ENCODE peak calls at places on chromosomes 6 and 20, in five cellular contexts. One of them, this sample, is unnamed.

GRCh38 chr6:105983763-105984162 is 102.4 kb upstream of the PRDM1 start:
- DNase-seq in osteocyte: no peak
- DNase-seq in IMR-90: no peak
- DNase-seq in AG04449: no peak
- DNase-seq in CD4-positive, alpha-beta T cell: no peak
- DNase-seq in this sample: no peak

GRCh38 chr6:110255356-110255755 is 75.1 kb downstream of the CDC40 start:
- DNase-seq in osteocyte: no peak
- DNase-seq in IMR-90: peak; percentile 37
- DNase-seq in AG04449: no peak
- DNase-seq in CD4-positive, alpha-beta T cell: no peak
- DNase-seq in this sample: no peak

GRCh38 chr20:51554538-51555165 is 12.1 kb upstream of the NFATC2 start:
- DNase-seq in osteocyte: no peak
- DNase-seq in IMR-90: peak; percentile 78
- DNase-seq in AG04449: peak; percentile 41
- DNase-seq in CD4-positive, alpha-beta T cell: no peak
- DNase-seq in this sample: no peak

GRCh38 chr6:100260584-100260983 is 204.1 kb downstream of the SIM1 start:
- DNase-seq in osteocyte: no peak
- DNase-seq in IMR-90: peak; percentile 6
- DNase-seq in AG04449: no peak
- DNase-seq in CD4-positive, alpha-beta T cell: no peak
- DNase-seq in this sample: no peak

GRCh38 chr6:154932562-154933027 is 62.5 kb upstream of the TIAM2 start:
- DNase-seq in osteocyte: no peak
- DNase-seq in IMR-90: peak; percentile 78
- DNase-seq in AG04449: peak; percentile 37
- DNase-seq in CD4-positive, alpha-beta T cell: no peak
- DNase-seq in this sample: no peak

GRCh38 chr6:44265843-44266233 is 487 bp upstream of the NFKBIE start:
- DNase-seq in osteocyte: no peak
- DNase-seq in IMR-90: no peak
- DNase-seq in AG04449: no peak
- DNase-seq in CD4-positive, alpha-beta T cell: no peak
- DNase-seq in this sample: no peak

GRCh38 chr20:13856356-13856755 is 71.5 kb downstream of the NDUFAF5 start:
- DNase-seq in osteocyte: no peak
- DNase-seq in IMR-90: no peak
- DNase-seq in AG04449: no peak
- DNase-seq in CD4-positive, alpha-beta T cell: no peak
- DNase-seq in this sample: no peak

GRCh38 chr20:11247059-11247630 is 573.3 kb upstream of the JAG1 start:
- DNase-seq in osteocyte: no peak
- DNase-seq in IMR-90: no peak
- DNase-seq in AG04449: no peak
- DNase-seq in CD4-positive, alpha-beta T cell: no peak
- DNase-seq in this sample: no peak

GRCh38 chr6:94127716-94128115 is 708.4 kb upstream of the EPHA7 start:
- DNase-seq in osteocyte: no peak
- DNase-seq in IMR-90: no peak
- DNase-seq in AG04449: no peak
- DNase-seq in CD4-positive, alpha-beta T cell: no peak
- DNase-seq in this sample: no peak

GRCh38 chr20:21214431-21214830 is 88.5 kb downstream of the KIZ start:
- DNase-seq in osteocyte: no peak
- DNase-seq in IMR-90: peak; percentile 9
- DNase-seq in AG04449: no peak
- DNase-seq in CD4-positive, alpha-beta T cell: no peak
- DNase-seq in this sample: no peak

GRCh38 chr6:11609324-11610071 is 71.9 kb downstream of the TMEM170B start:
- DNase-seq in osteocyte: peak; percentile 89
- DNase-seq in IMR-90: peak; percentile 85
- DNase-seq in AG04449: peak; percentile 84
- DNase-seq in CD4-positive, alpha-beta T cell: no peak
- DNase-seq in this sample: no peak

GRCh38 chr6:36373368-36374009 is 14.0 kb downstream of the ETV7 start:
- DNase-seq in osteocyte: no peak
- DNase-seq in IMR-90: no peak
- DNase-seq in AG04449: no peak
- DNase-seq in CD4-positive, alpha-beta T cell: no peak
- DNase-seq in this sample: no peak
- TF ChIP-seq CTCF in osteocyte: no peak
- TF ChIP-seq CTCF in IMR-90: no peak
- TF ChIP-seq CTCF in AG04449: no peak
- TF ChIP-seq CTCF in CD4-positive, alpha-beta T cell: no peak
- TF ChIP-seq CTCF in this sample: no peak

GRCh38 chr20:53622247-53623114 is 28.8 kb upstream of the ZNF217 start:
- DNase-seq in osteocyte: no peak
- DNase-seq in IMR-90: no peak
- DNase-seq in AG04449: no peak
- DNase-seq in CD4-positive, alpha-beta T cell: no peak
- DNase-seq in this sample: no peak

GRCh38 chr20:53623454-53624206 is 30.0 kb upstream of the ZNF217 start:
- DNase-seq in osteocyte: no peak
- DNase-seq in IMR-90: peak; percentile 77
- DNase-seq in AG04449: no peak
- DNase-seq in CD4-positive, alpha-beta T cell: peak; percentile 24
- DNase-seq in this sample: peak; percentile 87

GRCh38 chr20:53617791-53618489 is 24.3 kb upstream of the ZNF217 start:
- DNase-seq in osteocyte: no peak
- DNase-seq in IMR-90: no peak
- DNase-seq in AG04449: no peak
- DNase-seq in CD4-positive, alpha-beta T cell: no peak
- DNase-seq in this sample: no peak

GRCh38 chr20:53623127-53623453 is 29.5 kb upstream of the ZNF217 start:
- DNase-seq in osteocyte: no peak
- DNase-seq in IMR-90: no peak
- DNase-seq in AG04449: no peak
- DNase-seq in CD4-positive, alpha-beta T cell: no peak
- DNase-seq in this sample: no peak

GRCh38 chr20:53621482-53622246 is 28.0 kb upstream of the ZNF217 start:
- DNase-seq in osteocyte: no peak
- DNase-seq in IMR-90: peak; percentile 82
- DNase-seq in AG04449: no peak
- DNase-seq in CD4-positive, alpha-beta T cell: no peak
- DNase-seq in this sample: peak; percentile 92
- TF ChIP-seq CTCF in osteocyte: no peak
- TF ChIP-seq CTCF in IMR-90: no peak
- TF ChIP-seq CTCF in AG04449: no peak
- TF ChIP-seq CTCF in CD4-positive, alpha-beta T cell: no peak
- TF ChIP-seq CTCF in this sample: no peak

GRCh38 chr6:127641905-127642304 is 64.9 kb downstream of the C6orf58 start:
- DNase-seq in osteocyte: no peak
- DNase-seq in IMR-90: peak; percentile 36
- DNase-seq in AG04449: no peak
- DNase-seq in CD4-positive, alpha-beta T cell: no peak
- DNase-seq in this sample: peak; percentile 28
- TF ChIP-seq CTCF in osteocyte: peak; percentile 72
- TF ChIP-seq CTCF in IMR-90: peak; percentile 66
- TF ChIP-seq CTCF in AG04449: peak; percentile 62
- TF ChIP-seq CTCF in CD4-positive, alpha-beta T cell: peak; percentile 28
- TF ChIP-seq CTCF in this sample: peak; percentile 80

DNA sequence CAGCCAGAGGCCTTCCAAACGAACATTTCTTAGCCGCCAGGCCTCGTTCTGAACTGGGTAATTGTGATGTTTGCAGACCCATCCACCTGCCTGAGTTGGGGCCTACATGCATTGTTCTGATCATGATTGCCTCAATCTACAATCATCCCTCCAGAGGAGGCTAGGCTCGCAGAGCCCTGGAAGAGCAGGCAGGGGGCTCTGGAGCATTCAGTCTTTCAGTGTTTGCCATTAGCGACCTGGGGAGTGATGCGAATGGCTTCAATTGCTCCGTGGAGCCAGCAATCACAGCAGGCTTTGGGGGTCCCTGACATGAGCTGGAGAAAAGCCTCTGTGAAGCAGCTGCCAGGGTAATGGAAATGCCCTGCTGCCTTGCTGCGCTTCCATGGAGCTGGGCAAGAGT is 22.0 kb downstream of the SNAP25 start:
- DNase-seq in osteocyte: no peak
- DNase-seq in IMR-90: no peak
- DNase-seq in AG04449: no peak
- DNase-seq in CD4-positive, alpha-beta T cell: no peak
- DNase-seq in this sample: no peak
- TF ChIP-seq CTCF in osteocyte: no peak
- TF ChIP-seq CTCF in IMR-90: no peak
- TF ChIP-seq CTCF in AG04449: no peak
- TF ChIP-seq CTCF in CD4-positive, alpha-beta T cell: no peak
- TF ChIP-seq CTCF in this sample: no peak

DNA sequence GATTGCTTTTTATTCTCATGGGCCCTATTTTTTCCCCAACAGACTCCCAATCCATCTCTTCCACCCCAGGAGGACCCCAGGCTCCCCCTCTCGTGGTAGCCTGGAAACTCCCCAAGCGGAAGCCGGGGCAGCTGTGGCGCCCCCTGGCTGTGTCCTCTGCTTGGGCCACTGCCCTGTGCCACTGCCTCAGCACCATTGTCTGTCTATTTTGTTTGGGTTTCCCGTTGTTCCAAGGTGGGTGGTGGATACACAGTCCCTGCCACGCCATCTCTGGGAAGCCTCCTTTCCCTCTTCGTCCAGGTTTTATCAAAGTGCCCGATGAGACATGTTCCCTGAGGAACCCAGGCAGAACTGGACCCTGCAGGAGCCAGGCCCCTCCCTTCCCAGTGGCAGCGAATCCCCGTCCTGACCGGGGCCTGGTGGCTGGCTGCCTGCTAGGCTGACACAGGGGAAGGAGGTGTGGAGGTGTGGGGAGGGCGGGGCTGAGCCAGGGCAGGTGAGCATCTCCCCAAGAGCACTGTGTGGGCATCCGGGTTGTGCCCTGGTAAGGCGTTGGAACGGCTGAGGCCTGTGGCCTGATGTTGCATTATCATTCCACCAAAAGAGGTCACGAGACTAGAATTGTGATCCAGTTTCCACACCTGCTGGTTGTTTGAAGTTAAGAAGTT is 228.2 kb downstream of the CDH4 start:
- DNase-seq in osteocyte: no peak
- DNase-seq in IMR-90: no peak
- DNase-seq in AG04449: no peak
- DNase-seq in CD4-positive, alpha-beta T cell: no peak
- DNase-seq in this sample: no peak
- TF ChIP-seq CTCF in osteocyte: no peak
- TF ChIP-seq CTCF in IMR-90: no peak
- TF ChIP-seq CTCF in AG04449: no peak
- TF ChIP-seq CTCF in CD4-positive, alpha-beta T cell: no peak
- TF ChIP-seq CTCF in this sample: peak; percentile 33

GRCh38 chr6:17091122-17091521 is 10.7 kb upstream of the STMND1 start:
- DNase-seq in osteocyte: no peak
- DNase-seq in IMR-90: peak; percentile 32
- DNase-seq in AG04449: no peak
- DNase-seq in CD4-positive, alpha-beta T cell: no peak
- DNase-seq in this sample: no peak
- TF ChIP-seq CTCF in osteocyte: peak; percentile 53
- TF ChIP-seq CTCF in IMR-90: peak; percentile 52
- TF ChIP-seq CTCF in AG04449: peak; percentile 41
- TF ChIP-seq CTCF in CD4-positive, alpha-beta T cell: no peak
- TF ChIP-seq CTCF in this sample: peak; percentile 25

GRCh38 chr6:89162047-89162371 is 16.2 kb downstream of the PM20D2 start:
- DNase-seq in osteocyte: no peak
- DNase-seq in IMR-90: no peak
- DNase-seq in AG04449: no peak
- DNase-seq in CD4-positive, alpha-beta T cell: no peak
- DNase-seq in this sample: no peak

GRCh38 chr6:89160693-89161092 is 14.8 kb downstream of the PM20D2 start:
- DNase-seq in osteocyte: no peak
- DNase-seq in IMR-90: no peak
- DNase-seq in AG04449: no peak
- DNase-seq in CD4-positive, alpha-beta T cell: no peak
- DNase-seq in this sample: no peak

DNA sequence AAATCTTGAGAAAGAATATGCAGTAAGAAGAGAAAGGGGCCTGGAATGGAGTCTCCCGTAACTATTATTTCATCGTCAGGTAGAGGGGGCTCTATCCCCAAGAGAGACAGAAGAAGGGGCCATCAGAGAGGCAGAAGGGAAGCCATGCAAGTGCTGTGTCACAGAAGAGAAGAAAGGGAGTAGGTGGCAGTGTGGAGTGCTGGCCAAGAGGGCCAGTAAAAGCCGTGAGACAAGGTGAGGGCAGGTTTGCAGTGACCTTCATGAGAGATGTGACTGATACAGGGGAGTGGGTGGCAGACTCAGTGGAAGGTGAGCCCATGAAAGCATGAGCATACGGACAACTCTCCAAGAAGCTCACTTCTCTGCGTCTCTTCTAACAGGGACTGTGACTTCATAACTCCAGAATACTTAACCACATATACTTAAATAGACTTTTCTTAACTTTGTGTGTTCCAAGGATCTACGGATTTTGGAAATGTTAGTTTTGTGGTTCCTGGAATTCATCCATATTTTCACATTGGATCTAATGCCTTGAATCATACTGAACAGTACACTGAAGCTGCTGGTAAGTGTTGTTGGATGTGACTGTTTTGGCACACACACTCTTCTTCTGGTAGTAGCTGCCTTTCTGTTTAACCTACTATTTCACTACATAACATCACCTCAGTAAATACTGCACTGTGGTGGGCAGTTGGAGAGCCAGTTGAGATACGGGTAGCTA is 15.6 kb downstream of the PM20D2 start:
- DNase-seq in osteocyte: no peak
- DNase-seq in IMR-90: peak; percentile 50
- DNase-seq in AG04449: no peak
- DNase-seq in CD4-positive, alpha-beta T cell: no peak
- DNase-seq in this sample: no peak
- TF ChIP-seq CTCF in osteocyte: no peak
- TF ChIP-seq CTCF in IMR-90: no peak
- TF ChIP-seq CTCF in AG04449: no peak
- TF ChIP-seq CTCF in CD4-positive, alpha-beta T cell: no peak
- TF ChIP-seq CTCF in this sample: no peak